ENCODE peak calls at places on chromosome 1, in six cellular contexts. W is ovary, T is heart right ventricle, K is PC-9, P is OCI-LY7, G is AG10803. X is an unnamed sample.
A peak's percentile ranks its signal among the peaks of the same experiment; 100 is the strongest.

GRCh38 chr1:42820813-42821212 is 3.6 kb upstream of the SVBP start:
- DNase-seq in W (no peak), T (no peak), K (no peak), P (no peak), G (no peak), X (no peak)

GRCh38 chr1:115969509-115969908 is 6.8 kb upstream of the SLC22A15 start:
- DNase-seq in W (no peak), T (no peak), K (no peak), P (peak; percentile 67), G (no peak), X (peak; percentile 17)

GRCh38 chr1:119372493-119373086 is 4.0 kb downstream of the HAO2 start:
- DNase-seq in W (no peak), T (no peak), K (peak; percentile 69), P (peak; percentile 15), G (peak; percentile 39), X (no peak)

GRCh38 chr1:228891134-228892034 is 156.1 kb downstream of the RHOU start:
- DNase-seq in W (no peak), T (no peak), K (no peak), P (no peak), G (no peak), X (no peak)

GRCh38 chr1:64920936-64921589 is 45.3 kb downstream of the JAK1 start:
- DNase-seq in W (no peak), T (no peak), K (peak; percentile 63), P (no peak), G (peak; percentile 56), X (peak; percentile 60)

GRCh38 chr1:182602945-182603645 is 1.1 kb downstream of the RGS16 start:
- DNase-seq in W (no peak), T (no peak), K (no peak), P (peak; percentile 53), G (peak; percentile 37), X (no peak)

GRCh38 chr1:223714849-223715709 is 2.7 kb downstream of the CAPN2 start:
- DNase-seq in W (no peak), T (no peak), K (peak; percentile 97), P (no peak), G (peak; percentile 73), X (peak; percentile 82)

GRCh38 chr1:102529446-102529845 is 532.7 kb upstream of the OLFM3 start:
- DNase-seq in W (no peak), T (no peak), K (no peak), P (no peak), G (no peak), X (no peak)

GRCh38 chr1:228174482-228175315 is 9.1 kb downstream of the IBA57 start:
- DNase-seq in W (no peak), T (no peak), K (no peak), P (peak; percentile 50), G (no peak), X (no peak)

GRCh38 chr1:26530540-26530897 is 958 bp downstream of the RPS6KA1 start:
- DNase-seq in W (no peak), T (no peak), K (no peak), P (peak; percentile 30), G (no peak), X (no peak)

GRCh38 chr1:29211086-29212030 is 19.4 kb downstream of the MECR start:
- DNase-seq in W (no peak), T (no peak), K (no peak), P (no peak), G (peak; percentile 91), X (no peak)

GRCh38 chr1:27026621-27027574 is 14.2 kb upstream of the TENT5B start:
- DNase-seq in W (no peak), T (peak; percentile 37), K (no peak), P (no peak), G (peak; percentile 82), X (peak; percentile 48)

GRCh38 chr1:233032916-233033315 is 82.5 kb downstream of the NTPCR start:
- DNase-seq in W (no peak), T (no peak), K (no peak), P (no peak), G (no peak), X (no peak)

GRCh38 chr1:201795066-201795465 is 33.9 kb upstream of the IPO9 start:
- DNase-seq in W (no peak), T (no peak), K (no peak), P (peak; percentile 26), G (peak; percentile 48), X (no peak)

GRCh38 chr1:84339503-84339902 is 38.0 kb downstream of the SAMD13 start:
- DNase-seq in W (no peak), T (no peak), K (no peak), P (no peak), G (peak; percentile 11), X (no peak)

GRCh38 chr1:204426035-204426436 is 14.4 kb upstream of the PPP1R15B start:
- DNase-seq in W (no peak), T (no peak), K (peak; percentile 74), P (no peak), G (peak; percentile 63), X (no peak)

DNA sequence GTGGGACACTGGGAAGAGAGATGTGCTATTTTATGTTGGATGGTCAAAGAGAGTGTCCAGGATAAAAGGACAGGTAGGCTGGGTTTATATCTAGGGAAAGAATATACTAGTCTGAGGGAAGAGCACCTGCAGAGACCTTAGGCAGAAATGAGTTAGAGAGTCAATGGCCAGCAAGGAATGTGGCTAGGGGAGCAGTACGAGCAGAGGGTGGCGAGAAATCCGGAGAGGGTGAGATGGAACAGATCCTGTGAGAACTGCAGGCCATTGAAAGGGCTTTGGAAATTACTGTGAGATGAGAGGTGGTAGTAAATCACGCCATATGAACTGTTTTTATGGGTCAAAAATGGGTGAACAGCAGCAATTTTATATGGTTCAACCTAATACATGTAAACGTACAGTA is 75.4 kb upstream of the CD1D start:
- DNase-seq in W (no peak), T (no peak), K (no peak), P (no peak), G (no peak), X (no peak)
- TF ChIP-seq CTCF in W (no peak), T (no peak), K (no peak), P (no peak), G (no peak), X (no peak)

DNA sequence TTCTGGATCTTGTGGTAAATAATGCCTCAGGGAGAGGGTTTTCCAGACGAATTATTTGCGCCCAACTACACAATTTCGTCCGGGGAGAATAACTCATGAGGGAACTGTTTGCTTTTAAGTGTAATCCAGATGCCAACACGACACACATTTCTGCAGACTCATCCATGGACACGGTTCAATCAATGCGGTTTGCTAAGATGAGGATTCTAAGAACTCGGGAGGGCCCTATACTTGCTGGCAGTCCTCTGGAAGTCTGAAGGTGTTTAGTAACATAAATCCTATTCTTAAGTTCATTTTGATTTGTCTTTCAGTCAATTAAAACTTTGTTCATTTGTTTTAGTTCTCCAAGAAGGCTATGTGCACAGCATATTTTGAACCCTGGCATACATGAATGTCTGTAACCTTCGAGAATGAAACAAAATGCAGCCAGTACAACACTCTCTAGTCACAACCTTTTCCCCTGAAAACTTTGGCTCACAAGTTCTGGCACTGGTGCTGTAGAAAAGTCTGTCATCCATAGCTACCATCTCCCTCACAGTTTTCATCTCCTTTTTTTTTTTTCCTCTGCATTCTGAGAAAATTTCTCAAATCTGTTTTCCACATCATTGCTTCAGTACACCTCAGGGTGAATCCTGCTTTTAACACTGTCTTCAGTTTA is 38.8 kb downstream of the DIPK1A start:
- DNase-seq in W (no peak), T (no peak), K (no peak), P (no peak), G (peak; percentile 89), X (peak; percentile 32)
- H3K4me3 ChIP-seq in W (no peak overlapping the region), T (no peak overlapping the region), K (no peak overlapping the region), P (no peak overlapping the region), G (no peak overlapping the region), X (no peak overlapping the region)

DNA sequence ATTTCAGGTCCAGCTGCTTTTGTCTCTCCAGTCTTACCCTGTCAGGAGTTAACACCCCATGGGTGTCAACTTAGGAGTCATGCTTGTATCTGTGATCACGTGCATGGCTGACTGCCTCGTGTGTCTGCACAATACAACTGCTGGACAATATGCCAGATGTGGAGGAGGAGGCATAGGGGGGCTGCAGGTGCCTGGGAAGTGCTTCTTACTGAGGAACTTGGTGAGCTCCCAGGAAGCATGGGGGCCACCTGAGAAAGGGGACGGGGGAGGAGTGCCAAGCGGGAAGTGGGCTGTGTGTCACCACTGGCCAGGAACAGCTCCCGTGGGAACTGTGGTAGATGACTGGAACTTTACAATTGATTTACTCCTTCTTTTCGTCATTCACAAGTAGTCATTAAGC is 9.5 kb downstream of the RHEX start:
- DNase-seq in W (no peak), T (no peak), K (no peak), P (no peak), G (no peak), X (no peak)
- TF ChIP-seq CTCF in W (no peak), T (no peak), K (no peak), P (no peak), G (no peak), X (no peak)

GRCh38 chr1:198649598-198650338 is 10.9 kb downstream of the PTPRC start:
- DNase-seq in W (no peak), T (no peak), K (no peak), P (no peak), G (no peak), X (no peak)

GRCh38 chr1:198650506-198650905 is 11.7 kb downstream of the PTPRC start:
- DNase-seq in W (no peak), T (no peak), K (no peak), P (no peak), G (no peak), X (no peak)

GRCh38 chr1:198651685-198652400 is 13.0 kb downstream of the PTPRC start:
- DNase-seq in W (no peak), T (no peak), K (no peak), P (peak; percentile 65), G (no peak), X (no peak)

GRCh38 chr1:198647055-198647454 is 8.2 kb downstream of the PTPRC start:
- DNase-seq in W (no peak), T (no peak), K (no peak), P (no peak), G (no peak), X (no peak)

GRCh38 chr1:198648584-198648983 is 9.7 kb downstream of the PTPRC start:
- DNase-seq in W (no peak), T (no peak), K (no peak), P (no peak), G (no peak), X (no peak)
- H3K4me3 ChIP-seq in W (no peak overlapping the region), T (no peak overlapping the region), K (no peak overlapping the region), P (no peak overlapping the region), G (no peak overlapping the region), X (no peak overlapping the region)

GRCh38 chr1:98919211-98919610 is 85.5 kb downstream of the PLPPR5 start:
- DNase-seq in W (no peak), T (no peak), K (no peak), P (no peak), G (peak; percentile 68), X (no peak)
- TF ChIP-seq CTCF in W (no peak), T (no peak), K (no peak), P (no peak), G (no peak), X (no peak)